ENCODE peak calls at places on chromosomes 1 and 21, in five cellular contexts. S, R, F, D and Q are unnamed samples.

GRCh38 chr1:234702342-234703000 is 92.5 kb upstream of the IRF2BP2 start:
- DNase-seq in R (no peak), F (no peak), D (no peak), S (no peak), Q (no peak)

GRCh38 chr1:157312270-157312812 is 174.1 kb upstream of the ETV3 start:
- DNase-seq in R (no peak), D (no peak), S (no peak), F (no peak), Q (no peak)

GRCh38 chr1:67908260-67908936 is 75.1 kb upstream of the GNG12 start:
- DNase-seq in S (no peak), D (no peak), F (no peak), R (no peak), Q (no peak)

GRCh38 chr1:36324322-36324802 is 917 bp upstream of the EVA1B start:
- DNase-seq in R (peak; percentile 40), S (no peak), D (no peak), F (no peak), Q (no peak)

GRCh38 chr21:31917108-31917507 is 44.3 kb downstream of the HUNK start:
- DNase-seq in D (no peak), F (no peak), S (no peak), R (no peak), Q (no peak)

GRCh38 chr1:96580920-96581319 is 140.7 kb upstream of the PTBP2 start:
- DNase-seq in R (no peak), S (no peak), D (no peak), F (no peak), Q (no peak)

GRCh38 chr1:201583663-201584062 is 44.7 kb downstream of the NAV1 start:
- DNase-seq in S (no peak), F (no peak), R (no peak), D (no peak), Q (no peak)

GRCh38 chr1:50622259-50622658 is 199.0 kb upstream of the DMRTA2 start:
- DNase-seq in S (no peak), F (no peak), R (no peak), D (no peak), Q (no peak)

GRCh38 chr1:109632671-109633346 is 13.2 kb downstream of the AMPD2 start:
- DNase-seq in D (no peak), F (peak; percentile 35), S (no peak), R (peak; percentile 92), Q (no peak)

GRCh38 chr1:29324771-29325351 is 88.5 kb downstream of the PTPRU start:
- DNase-seq in S (no peak), D (no peak), R (no peak), F (peak; percentile 92), Q (no peak)

GRCh38 chr1:39632491-39633417 is 6.7 kb downstream of the HEYL start:
- DNase-seq in F (peak; percentile 86), R (no peak), D (no peak), S (no peak), Q (no peak)
- TF ChIP-seq TAF1 in F (no peak), R (no peak), D (no peak), S (no peak), Q (no peak)

DNA sequence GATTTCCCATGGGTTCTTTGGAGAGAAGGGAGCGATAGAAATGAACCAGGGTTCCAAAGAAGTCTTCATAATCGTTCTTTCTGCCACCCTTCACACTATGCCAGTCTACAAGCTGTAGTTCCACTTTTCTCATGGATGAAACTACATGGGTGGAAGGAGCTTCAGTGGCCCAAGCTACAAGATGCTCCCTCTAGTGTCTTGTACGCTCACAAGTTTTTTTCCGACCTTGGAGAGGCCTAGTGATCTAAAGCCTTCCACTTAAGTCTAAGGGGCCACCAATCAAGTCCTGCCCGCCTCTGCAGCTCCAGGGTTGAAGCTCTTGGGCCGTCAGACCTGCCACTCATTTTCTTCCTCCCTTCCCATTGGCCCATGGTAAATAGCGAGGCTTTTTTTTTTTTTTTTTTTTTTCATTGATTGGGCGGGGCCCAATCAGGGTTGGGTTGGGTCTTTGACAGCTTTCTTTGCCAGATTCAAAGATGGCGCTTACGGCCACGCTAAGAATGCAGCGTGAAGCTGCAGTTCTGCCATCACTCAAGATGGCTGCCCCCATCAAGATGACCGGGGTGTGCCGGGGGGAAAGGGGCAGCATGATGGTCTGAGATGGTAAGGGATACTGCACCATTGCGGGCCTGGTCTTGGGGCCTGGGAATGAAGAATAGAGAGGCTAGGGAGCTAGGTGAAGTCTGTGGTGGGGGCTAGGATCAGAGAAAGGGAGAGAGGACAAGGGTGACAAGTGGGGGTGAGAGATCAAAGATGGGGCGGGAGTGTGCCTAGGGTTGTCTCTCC is at the start of gene TOMM40L:
- DNase-seq in S (peak; percentile 77), D (peak; percentile 98), R (peak; percentile 88), F (peak; percentile 86), Q (peak; percentile 85)
- TF ChIP-seq POLR2AphosphoS5 in S (no peak), D (peak; percentile 75), R (no peak), F (no peak), Q (no peak)

DNA sequence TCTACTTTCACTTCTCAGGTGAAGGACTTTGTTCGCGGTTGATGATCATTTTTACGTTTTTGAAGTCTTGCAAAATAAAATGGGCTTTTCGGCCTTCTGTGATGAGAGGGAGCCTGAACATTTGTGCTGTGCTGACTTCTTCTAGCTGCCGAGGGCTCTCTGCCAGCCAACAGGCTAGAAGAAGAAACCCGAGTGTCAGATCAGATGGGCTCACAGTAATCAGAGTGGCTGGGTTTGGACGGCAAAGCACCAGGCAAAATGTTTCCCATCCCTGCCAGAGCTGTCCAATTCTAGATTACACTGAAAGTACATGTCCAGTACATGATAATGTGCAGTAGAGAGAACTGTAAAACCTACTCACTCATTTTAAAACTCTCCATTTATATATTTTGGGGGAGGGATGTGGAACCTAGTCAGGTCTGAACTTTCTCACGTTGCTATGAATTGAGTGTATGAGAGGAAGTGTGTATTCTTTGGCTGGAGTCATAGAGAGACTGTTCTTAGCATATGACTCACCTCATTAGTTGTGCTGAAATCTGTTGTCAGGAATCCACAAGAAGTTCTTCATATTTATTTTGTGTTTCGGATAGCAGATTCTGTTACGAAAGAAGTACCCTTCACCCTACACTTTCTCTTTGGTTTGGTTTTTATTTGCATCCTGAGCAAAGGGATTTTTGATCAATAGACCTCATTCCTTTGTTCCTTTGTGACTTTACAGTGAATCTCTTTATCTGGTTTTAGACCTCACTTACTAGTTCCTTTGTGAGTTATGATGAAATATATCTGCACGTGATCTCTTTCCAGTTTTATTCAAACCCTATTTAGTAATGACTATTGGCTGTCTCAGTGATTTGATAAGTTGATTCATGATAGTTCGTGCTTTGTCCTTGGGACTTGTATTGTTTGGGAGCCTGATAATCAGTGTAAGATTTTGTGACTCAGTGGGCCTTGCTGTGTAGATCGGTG is 4.8 kb downstream of the ATP1A1 start:
- DNase-seq in D (peak; percentile 79), F (no peak), R (peak; percentile 38), S (no peak), Q (peak; percentile 19)
- TF ChIP-seq TAF1 in D (no peak), F (no peak), R (no peak), S (no peak), Q (no peak)

GRCh38 chr1:59674605-59675004 is 140.1 kb upstream of the HOOK1 start:
- DNase-seq in R (no peak), F (no peak), D (peak; percentile 88), S (no peak), Q (no peak)
- TF ChIP-seq POLR2AphosphoS5 in R (no peak), F (no peak), D (no peak), S (no peak), Q (no peak)

DNA sequence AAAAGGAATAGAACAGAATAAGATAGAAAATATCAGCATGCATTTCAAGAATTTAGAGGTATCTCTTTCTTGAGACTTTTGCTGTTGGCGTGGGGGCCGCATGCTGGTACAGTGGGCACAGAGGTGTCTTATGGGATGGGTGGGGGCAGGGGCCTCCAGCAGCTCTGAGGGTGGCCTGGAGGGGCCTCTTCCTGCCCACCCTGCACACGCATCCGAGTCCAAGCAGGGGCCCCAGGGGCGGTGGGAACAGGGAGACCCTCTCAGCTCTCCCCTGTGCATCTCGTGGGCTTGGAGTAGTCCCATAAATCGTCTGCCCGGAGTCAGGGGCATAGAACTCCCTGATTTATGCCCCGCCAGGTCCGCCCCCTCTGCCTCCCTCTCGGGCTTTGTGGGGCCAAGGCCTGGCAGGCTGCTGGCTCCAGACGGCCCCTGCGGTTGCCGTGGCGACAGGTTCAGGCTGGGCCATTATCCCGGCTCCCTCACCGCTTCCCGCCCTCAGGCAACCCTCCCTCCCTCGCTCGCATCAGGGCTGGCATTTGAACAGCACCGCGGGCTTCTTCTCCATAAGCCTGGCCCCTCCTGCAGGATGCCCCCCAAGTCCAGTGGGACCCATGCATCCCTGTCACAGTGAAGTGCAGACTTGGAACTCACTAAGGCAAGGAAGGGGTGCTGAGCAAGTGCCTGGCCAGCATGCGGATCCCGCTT is 133.2 kb upstream of the ZBTB40 start:
- DNase-seq in F (peak; percentile 81), D (no peak), S (no peak), R (peak; percentile 93), Q (no peak)
- TF ChIP-seq TAF1 in F (no peak), D (no peak), S (no peak), R (no peak), Q (no peak)

DNA sequence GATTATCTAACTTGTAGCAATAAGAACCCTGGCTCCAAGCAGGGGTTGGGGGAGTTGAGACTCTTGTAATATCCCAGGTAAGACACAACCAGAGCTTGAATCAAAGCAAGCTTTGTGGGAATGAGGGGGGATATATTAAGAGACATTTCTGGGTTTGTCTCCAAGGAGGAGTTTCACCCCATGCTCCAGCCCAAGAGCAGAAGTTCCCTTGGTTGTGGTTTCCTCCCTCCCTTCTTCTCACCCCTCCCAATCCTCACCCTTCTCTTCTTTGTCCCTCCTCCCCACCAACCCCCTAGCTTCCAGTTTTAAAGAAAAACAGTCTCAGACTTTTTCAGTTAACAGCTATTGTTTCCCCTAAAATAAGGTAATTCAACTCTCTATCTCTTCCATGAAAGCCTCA is 11.9 kb downstream of the TRAF3IP3 start:
- DNase-seq in D (no peak), F (no peak), R (no peak), S (no peak), Q (no peak)
- TF ChIP-seq POLR2AphosphoS5 in D (no peak), F (no peak), R (no peak), S (no peak), Q (no peak)

DNA sequence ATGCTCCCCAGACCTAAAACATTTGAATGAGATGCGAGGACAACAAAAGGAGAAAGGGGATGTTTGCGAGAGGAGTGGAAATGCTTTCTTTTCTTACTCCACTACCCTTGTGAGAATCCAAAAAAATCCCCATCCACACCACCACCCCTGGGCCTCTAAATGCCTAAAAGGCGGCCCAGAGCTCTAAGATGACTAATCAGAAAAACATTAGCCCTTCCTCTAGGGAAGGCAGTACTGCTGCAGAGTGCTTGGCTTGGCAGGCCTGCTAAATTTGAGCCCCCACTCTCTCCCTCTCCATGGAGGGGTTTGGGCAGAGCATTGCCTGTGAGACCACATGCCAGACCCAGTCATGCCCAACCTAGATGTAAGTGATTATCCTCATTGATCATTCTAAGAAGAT is 347.9 kb downstream of the USH2A start:
- DNase-seq in D (no peak), F (no peak), R (no peak), S (no peak), Q (no peak)
- TF ChIP-seq TAF1 in D (no peak), F (no peak), R (no peak), S (no peak), Q (no peak)